ENCODE peak calls at places on chromosome 7, in six cellular contexts. One of them, this sample, is unnamed.

GRCh38 chr7:151076863-151077704 is 3.5 kb downstream of the FASTK start:
- DNase-seq in A549: peak; percentile 69
- DNase-seq in fibroblast of villous mesenchyme: no peak
- DNase-seq in astrocyte: no peak
- DNase-seq in HCT116: no peak
- DNase-seq in coronary artery: no peak
- DNase-seq in this sample: no peak

GRCh38 chr7:27576360-27576944 is 86.2 kb downstream of the HIBADH start:
- DNase-seq in A549: peak; percentile 38
- DNase-seq in fibroblast of villous mesenchyme: peak; percentile 67
- DNase-seq in astrocyte: no peak
- DNase-seq in HCT116: peak; percentile 29
- DNase-seq in coronary artery: no peak
- DNase-seq in this sample: peak; percentile 65

GRCh38 chr7:727806-728460 is 852 bp upstream of the PRKAR1B start:
- DNase-seq in A549: no peak
- DNase-seq in fibroblast of villous mesenchyme: peak; percentile 26
- DNase-seq in astrocyte: no peak
- DNase-seq in HCT116: no peak
- DNase-seq in coronary artery: no peak
- DNase-seq in this sample: peak; percentile 16

GRCh38 chr7:151427705-151428392 is 12.1 kb downstream of the CRYGN start:
- DNase-seq in A549: no peak
- DNase-seq in fibroblast of villous mesenchyme: no peak
- DNase-seq in astrocyte: no peak
- DNase-seq in HCT116: no peak
- DNase-seq in coronary artery: no peak
- DNase-seq in this sample: no peak

GRCh38 chr7:7720193-7720592 is 1.8 kb upstream of the RPA3 start:
- DNase-seq in A549: no peak
- DNase-seq in fibroblast of villous mesenchyme: no peak
- DNase-seq in astrocyte: no peak
- DNase-seq in HCT116: no peak
- DNase-seq in coronary artery: no peak
- DNase-seq in this sample: no peak

GRCh38 chr7:69962077-69962855 is 364.0 kb downstream of the AUTS2 start:
- DNase-seq in A549: no peak
- DNase-seq in fibroblast of villous mesenchyme: no peak
- DNase-seq in astrocyte: peak; percentile 16
- DNase-seq in HCT116: no peak
- DNase-seq in coronary artery: no peak
- DNase-seq in this sample: no peak

GRCh38 chr7:123198111-123198510 is 1.7 kb downstream of the SLC13A1 start:
- DNase-seq in A549: no peak
- DNase-seq in fibroblast of villous mesenchyme: no peak
- DNase-seq in astrocyte: no peak
- DNase-seq in HCT116: no peak
- DNase-seq in coronary artery: no peak
- DNase-seq in this sample: no peak

GRCh38 chr7:55071411-55072188 is 52.8 kb downstream of the EGFR start:
- DNase-seq in A549: no peak
- DNase-seq in fibroblast of villous mesenchyme: no peak
- DNase-seq in astrocyte: peak; percentile 60
- DNase-seq in HCT116: no peak
- DNase-seq in coronary artery: no peak
- DNase-seq in this sample: peak; percentile 77

GRCh38 chr7:44978511-44979366 is at the start of gene MYO1G:
- DNase-seq in A549: no peak
- DNase-seq in fibroblast of villous mesenchyme: no peak
- DNase-seq in astrocyte: no peak
- DNase-seq in HCT116: no peak
- DNase-seq in coronary artery: no peak
- DNase-seq in this sample: no peak

GRCh38 chr7:13982940-13983677 is 6.4 kb downstream of the ETV1 start:
- DNase-seq in A549: no peak
- DNase-seq in fibroblast of villous mesenchyme: peak; percentile 8
- DNase-seq in astrocyte: peak; percentile 36
- DNase-seq in HCT116: no peak
- DNase-seq in coronary artery: no peak
- DNase-seq in this sample: peak; percentile 65

GRCh38 chr7:13181221-13181620 is 493.8 kb downstream of the ARL4A start:
- DNase-seq in A549: peak; percentile 2
- DNase-seq in fibroblast of villous mesenchyme: peak; percentile 10
- DNase-seq in astrocyte: peak; percentile 15
- DNase-seq in HCT116: no peak
- DNase-seq in coronary artery: no peak
- DNase-seq in this sample: peak; percentile 11

GRCh38 chr7:74283858-74284447 is 5.3 kb upstream of the CLIP2 start:
- DNase-seq in A549: no peak
- DNase-seq in fibroblast of villous mesenchyme: no peak
- DNase-seq in astrocyte: no peak
- DNase-seq in HCT116: no peak
- DNase-seq in coronary artery: peak; percentile 35
- DNase-seq in this sample: no peak

GRCh38 chr7:113283861-113284260 is 165.5 kb upstream of the SMIM30 start:
- DNase-seq in A549: no peak
- DNase-seq in fibroblast of villous mesenchyme: no peak
- DNase-seq in astrocyte: peak; percentile 23
- DNase-seq in HCT116: no peak
- DNase-seq in coronary artery: no peak
- DNase-seq in this sample: peak; percentile 68

GRCh38 chr7:114026486-114027089 is 107.8 kb upstream of the PPP1R3A start:
- DNase-seq in A549: peak; percentile 48
- DNase-seq in fibroblast of villous mesenchyme: peak; percentile 62
- DNase-seq in astrocyte: peak; percentile 29
- DNase-seq in HCT116: peak; percentile 45
- DNase-seq in coronary artery: no peak
- DNase-seq in this sample: peak; percentile 76

GRCh38 chr7:47816647-47817046 is 131.6 kb downstream of the PKD1L1 start:
- DNase-seq in A549: peak; percentile 52
- DNase-seq in fibroblast of villous mesenchyme: no peak
- DNase-seq in astrocyte: peak; percentile 78
- DNase-seq in HCT116: no peak
- DNase-seq in coronary artery: no peak
- DNase-seq in this sample: no peak

GRCh38 chr7:121334875-121335648 is 6.3 kb downstream of the WNT16 start:
- DNase-seq in A549: no peak
- DNase-seq in fibroblast of villous mesenchyme: peak; percentile 16
- DNase-seq in astrocyte: peak; percentile 31
- DNase-seq in HCT116: no peak
- DNase-seq in coronary artery: no peak
- DNase-seq in this sample: peak; percentile 51

GRCh38 chr7:2633538-2634264 is 1.9 kb downstream of the TTYH3 start:
- DNase-seq in A549: peak; percentile 57
- DNase-seq in fibroblast of villous mesenchyme: peak; percentile 90
- DNase-seq in astrocyte: peak; percentile 83
- DNase-seq in HCT116: no peak
- DNase-seq in coronary artery: peak; percentile 91
- DNase-seq in this sample: peak; percentile 88

GRCh38 chr7:108669958-108670357 is 100.3 kb downstream of the DNAJB9 start:
- DNase-seq in A549: no peak
- DNase-seq in fibroblast of villous mesenchyme: no peak
- DNase-seq in astrocyte: no peak
- DNase-seq in HCT116: no peak
- DNase-seq in coronary artery: no peak
- DNase-seq in this sample: no peak

GRCh38 chr7:69246758-69247157 is 351.5 kb upstream of the AUTS2 start:
- DNase-seq in A549: no peak
- DNase-seq in fibroblast of villous mesenchyme: no peak
- DNase-seq in astrocyte: no peak
- DNase-seq in HCT116: no peak
- DNase-seq in coronary artery: no peak
- DNase-seq in this sample: no peak

GRCh38 chr7:150862356-150862755 is 10.0 kb downstream of the AOC1 start:
- DNase-seq in A549: no peak
- DNase-seq in fibroblast of villous mesenchyme: no peak
- DNase-seq in astrocyte: no peak
- DNase-seq in HCT116: no peak
- DNase-seq in coronary artery: no peak
- DNase-seq in this sample: no peak

GRCh38 chr7:30825215-30825720 is 54.1 kb downstream of the MINDY4 start:
- DNase-seq in A549: no peak
- DNase-seq in fibroblast of villous mesenchyme: no peak
- DNase-seq in astrocyte: no peak
- DNase-seq in HCT116: no peak
- DNase-seq in coronary artery: no peak
- DNase-seq in this sample: no peak

GRCh38 chr7:127647636-127648035 is 4.4 kb upstream of the SND1 start:
- DNase-seq in A549: no peak
- DNase-seq in fibroblast of villous mesenchyme: no peak
- DNase-seq in astrocyte: no peak
- DNase-seq in HCT116: no peak
- DNase-seq in coronary artery: no peak
- DNase-seq in this sample: no peak

GRCh38 chr7:108415821-108416536 is 40.3 kb downstream of the NRCAM start:
- DNase-seq in A549: peak; percentile 80
- DNase-seq in fibroblast of villous mesenchyme: no peak
- DNase-seq in astrocyte: peak; percentile 82
- DNase-seq in HCT116: no peak
- DNase-seq in coronary artery: no peak
- DNase-seq in this sample: peak; percentile 83

GRCh38 chr7:78226059-78226658 is 427.6 kb downstream of the PHTF2 start:
- DNase-seq in A549: peak; percentile 40
- DNase-seq in fibroblast of villous mesenchyme: peak; percentile 12
- DNase-seq in astrocyte: no peak
- DNase-seq in HCT116: peak; percentile 22
- DNase-seq in coronary artery: no peak
- DNase-seq in this sample: peak; percentile 6

GRCh38 chr7:132560105-132560504 is 16.2 kb downstream of the PLXNA4 start:
- DNase-seq in A549: no peak
- DNase-seq in fibroblast of villous mesenchyme: no peak
- DNase-seq in astrocyte: no peak
- DNase-seq in HCT116: no peak
- DNase-seq in coronary artery: no peak
- DNase-seq in this sample: no peak

GRCh38 chr7:90613088-90613498 is 17.0 kb downstream of the CDK14 start:
- DNase-seq in A549: no peak
- DNase-seq in fibroblast of villous mesenchyme: no peak
- DNase-seq in astrocyte: peak; percentile 61
- DNase-seq in HCT116: no peak
- DNase-seq in coronary artery: no peak
- DNase-seq in this sample: peak; percentile 35

GRCh38 chr7:134429481-134429880 is 29.4 kb downstream of the AKR1B1 start:
- DNase-seq in A549: no peak
- DNase-seq in fibroblast of villous mesenchyme: no peak
- DNase-seq in astrocyte: no peak
- DNase-seq in HCT116: no peak
- DNase-seq in coronary artery: no peak
- DNase-seq in this sample: no peak

GRCh38 chr7:148398844-148399365 is 191.7 kb upstream of the C7orf33 start:
- DNase-seq in A549: no peak
- DNase-seq in fibroblast of villous mesenchyme: no peak
- DNase-seq in astrocyte: no peak
- DNase-seq in HCT116: no peak
- DNase-seq in coronary artery: no peak
- DNase-seq in this sample: no peak

GRCh38 chr7:148828965-148829364 is 55.1 kb downstream of the EZH2 start:
- DNase-seq in A549: no peak
- DNase-seq in fibroblast of villous mesenchyme: no peak
- DNase-seq in astrocyte: no peak
- DNase-seq in HCT116: no peak
- DNase-seq in coronary artery: no peak
- DNase-seq in this sample: no peak

GRCh38 chr7:25857376-25858067 is 294.5 kb upstream of the NFE2L3 start:
- DNase-seq in A549: peak; percentile 61
- DNase-seq in fibroblast of villous mesenchyme: peak; percentile 78
- DNase-seq in astrocyte: no peak
- DNase-seq in HCT116: no peak
- DNase-seq in coronary artery: no peak
- DNase-seq in this sample: peak; percentile 83
- H3K4me3 ChIP-seq in A549: peak overlapping the region; percentile 64
- H3K4me3 ChIP-seq in fibroblast of villous mesenchyme: peak overlapping the region; percentile 57
- H3K4me3 ChIP-seq in astrocyte: peak overlapping the region; percentile 65
- H3K4me3 ChIP-seq in HCT116: peak overlapping the region; percentile 43
- H3K4me3 ChIP-seq in coronary artery: peak overlapping the region; percentile 71
- H3K4me3 ChIP-seq in this sample: peak overlapping the region; percentile 54

GRCh38 chr7:111954056-111954455 is 252.1 kb downstream of the DOCK4 start:
- DNase-seq in A549: no peak
- DNase-seq in fibroblast of villous mesenchyme: no peak
- DNase-seq in astrocyte: no peak
- DNase-seq in HCT116: no peak
- DNase-seq in coronary artery: no peak
- DNase-seq in this sample: no peak

GRCh38 chr7:111951027-111951426 is 255.2 kb downstream of the DOCK4 start:
- DNase-seq in A549: no peak
- DNase-seq in fibroblast of villous mesenchyme: no peak
- DNase-seq in astrocyte: peak; percentile 38
- DNase-seq in HCT116: no peak
- DNase-seq in coronary artery: no peak
- DNase-seq in this sample: no peak

GRCh38 chr7:111954474-111955311 is 251.5 kb downstream of the DOCK4 start:
- DNase-seq in A549: no peak
- DNase-seq in fibroblast of villous mesenchyme: no peak
- DNase-seq in astrocyte: no peak
- DNase-seq in HCT116: no peak
- DNase-seq in coronary artery: no peak
- DNase-seq in this sample: no peak

GRCh38 chr7:111958431-111958830 is 247.8 kb downstream of the DOCK4 start:
- DNase-seq in A549: no peak
- DNase-seq in fibroblast of villous mesenchyme: no peak
- DNase-seq in astrocyte: no peak
- DNase-seq in HCT116: no peak
- DNase-seq in coronary artery: no peak
- DNase-seq in this sample: no peak

GRCh38 chr7:111953611-111954010 is 252.6 kb downstream of the DOCK4 start:
- DNase-seq in A549: peak; percentile 62
- DNase-seq in fibroblast of villous mesenchyme: peak; percentile 12
- DNase-seq in astrocyte: no peak
- DNase-seq in HCT116: no peak
- DNase-seq in coronary artery: no peak
- DNase-seq in this sample: peak; percentile 31
- TF ChIP-seq CTCF in A549: peak; percentile 56
- TF ChIP-seq CTCF in fibroblast of villous mesenchyme: peak; percentile 12
- TF ChIP-seq CTCF in astrocyte: no peak
- TF ChIP-seq CTCF in HCT116: no peak
- TF ChIP-seq CTCF in coronary artery: no peak
- TF ChIP-seq CTCF in this sample: peak; percentile 13

GRCh38 chr7:106058925-106059324 is 53.2 kb downstream of the SYPL1 start:
- DNase-seq in A549: no peak
- DNase-seq in fibroblast of villous mesenchyme: no peak
- DNase-seq in astrocyte: no peak
- DNase-seq in HCT116: no peak
- DNase-seq in coronary artery: no peak
- DNase-seq in this sample: no peak
- H3K4me3 ChIP-seq in A549: no peak overlapping the region
- H3K4me3 ChIP-seq in fibroblast of villous mesenchyme: no peak overlapping the region
- H3K4me3 ChIP-seq in astrocyte: no peak overlapping the region
- H3K4me3 ChIP-seq in HCT116: no peak overlapping the region
- H3K4me3 ChIP-seq in coronary artery: no peak overlapping the region
- H3K4me3 ChIP-seq in this sample: no peak overlapping the region

GRCh38 chr7:42389697-42390096 is 152.7 kb upstream of the GLI3 start:
- DNase-seq in A549: no peak
- DNase-seq in fibroblast of villous mesenchyme: no peak
- DNase-seq in astrocyte: no peak
- DNase-seq in HCT116: no peak
- DNase-seq in coronary artery: no peak
- DNase-seq in this sample: no peak

GRCh38 chr7:42380411-42380810 is 143.4 kb upstream of the GLI3 start:
- DNase-seq in A549: no peak
- DNase-seq in fibroblast of villous mesenchyme: no peak
- DNase-seq in astrocyte: peak; percentile 17
- DNase-seq in HCT116: no peak
- DNase-seq in coronary artery: no peak
- DNase-seq in this sample: peak; percentile 21

GRCh38 chr7:42385912-42386311 is 148.9 kb upstream of the GLI3 start:
- DNase-seq in A549: no peak
- DNase-seq in fibroblast of villous mesenchyme: no peak
- DNase-seq in astrocyte: no peak
- DNase-seq in HCT116: no peak
- DNase-seq in coronary artery: no peak
- DNase-seq in this sample: no peak
- TF ChIP-seq CTCF in A549: no peak
- TF ChIP-seq CTCF in fibroblast of villous mesenchyme: peak; percentile 24
- TF ChIP-seq CTCF in astrocyte: peak; percentile 8
- TF ChIP-seq CTCF in HCT116: peak; percentile 6
- TF ChIP-seq CTCF in coronary artery: no peak
- TF ChIP-seq CTCF in this sample: peak; percentile 29